ENCODE peak calls at places on chromosomes 1 and 21, in seven cellular contexts. Y, S, F, I, K, V and C are unnamed samples.

GRCh38 chr1:212689196-212689710 is 10.4 kb downstream of the BATF3 start:
- DNase-seq in I (no peak), V (no peak), S (no peak), Y (peak), K (no peak), F (no peak), C (no peak)

GRCh38 chr1:84960371-84960770 is 36.5 kb downstream of the MCOLN2 start:
- DNase-seq in S (no peak), I (no peak), F (no peak), Y (no peak), K (peak), V (no peak), C (no peak)

GRCh38 chr1:64135501-64136245 is 67.8 kb upstream of the UBE2U start:
- DNase-seq in K (peak), I (no peak), S (no peak), F (no peak), Y (peak), V (no peak), C (no peak)

GRCh38 chr1:89821322-89822108 is 683 bp downstream of the LRRC8D start:
- DNase-seq in Y (no peak), I (peak), V (peak), K (peak), S (peak), F (no peak), C (peak)

GRCh38 chr1:234486858-234487830 is 8.2 kb upstream of the TARBP1 start:
- DNase-seq in I (peak), F (no peak), K (peak), Y (peak), V (peak), S (no peak), C (no peak)

GRCh38 chr1:94058766-94059165 is 62.2 kb downstream of the ABCA4 start:
- DNase-seq in V (no peak), S (no peak), I (no peak), F (no peak), Y (no peak), K (no peak), C (no peak)

GRCh38 chr21:44397431-44398031 is 44.1 kb downstream of the TRPM2 start:
- DNase-seq in Y (no peak), V (no peak), F (no peak), S (no peak), K (no peak), I (no peak), C (no peak)

GRCh38 chr1:91555074-91555730 is 54.6 kb downstream of the CDC7 start:
- DNase-seq in I (no peak), S (no peak), Y (no peak), V (no peak), F (no peak), K (peak), C (no peak)

GRCh38 chr1:192140382-192140781 is 17.9 kb upstream of the RGS18 start:
- DNase-seq in Y (no peak), V (no peak), I (no peak), S (no peak), K (no peak), F (no peak), C (no peak)

GRCh38 chr1:221098462-221099406 is 219.5 kb downstream of the HLX start:
- DNase-seq in S (no peak), V (no peak), K (peak), I (no peak), F (no peak), Y (no peak), C (no peak)

GRCh38 chr1:179155615-179156014 is 73.7 kb downstream of the TOR3A start:
- DNase-seq in S (no peak), I (no peak), V (no peak), K (no peak), Y (no peak), F (no peak), C (no peak)

GRCh38 chr1:246302251-246302625 is 204.8 kb downstream of the SMYD3 start:
- DNase-seq in Y (no peak), K (no peak), F (no peak), I (no peak), V (no peak), S (no peak), C (no peak)

GRCh38 chr1:212514056-212514614 is 81.4 kb downstream of the NENF start:
- DNase-seq in I (peak), V (peak), F (no peak), S (peak), Y (no peak), K (peak), C (peak)

GRCh38 chr1:30633294-30633693 is 90.1 kb downstream of the MATN1 start:
- DNase-seq in K (no peak), V (no peak), F (no peak), Y (no peak), S (peak), I (no peak), C (no peak)

GRCh38 chr1:155961937-155962336 is 16.4 kb downstream of the ARHGEF2 start:
- DNase-seq in I (peak), F (peak), K (peak), V (no peak), S (peak), Y (no peak), C (no peak)

GRCh38 chr21:45039309-45040113 is 34.9 kb upstream of the ADARB1 start:
- DNase-seq in V (no peak), S (no peak), Y (no peak), I (no peak), F (no peak), K (no peak), C (no peak)

GRCh38 chr1:94068831-94069648 is 51.9 kb downstream of the ABCA4 start:
- DNase-seq in Y (no peak), I (peak), K (peak), V (peak), S (no peak), F (peak), C (peak)

GRCh38 chr21:25283720-25284119 is 323.6 kb downstream of the MRPL39 start:
- DNase-seq in Y (no peak), F (no peak), S (no peak), K (peak), V (no peak), I (no peak), C (no peak)

GRCh38 chr1:160166459-160166858 is 15.1 kb downstream of the ATP1A4 start:
- DNase-seq in K (no peak), Y (no peak), V (no peak), S (no peak), I (no peak), F (no peak), C (peak)
- H3K27ac ChIP-seq in K (no peak), Y (no peak), V (no peak), S (no peak), I (no peak), F (no peak), C (no peak)

GRCh38 chr1:2386636-2387611 is 4.4 kb downstream of the MORN1 start:
- DNase-seq in K (no peak), V (no peak), F (no peak), Y (no peak), S (no peak), I (no peak), C (peak)

GRCh38 chr1:2384130-2384860 is 7.1 kb downstream of the MORN1 start:
- DNase-seq in F (no peak), V (no peak), K (no peak), Y (no peak), I (no peak), S (peak), C (peak)

GRCh38 chr1:2383576-2383975 is 7.8 kb downstream of the MORN1 start:
- DNase-seq in K (no peak), V (no peak), Y (no peak), I (no peak), F (no peak), S (no peak), C (peak)

GRCh38 chr1:2384941-2385481 is 6.3 kb downstream of the MORN1 start:
- DNase-seq in F (no peak), I (no peak), K (no peak), Y (no peak), S (peak), V (no peak), C (peak)

DNA sequence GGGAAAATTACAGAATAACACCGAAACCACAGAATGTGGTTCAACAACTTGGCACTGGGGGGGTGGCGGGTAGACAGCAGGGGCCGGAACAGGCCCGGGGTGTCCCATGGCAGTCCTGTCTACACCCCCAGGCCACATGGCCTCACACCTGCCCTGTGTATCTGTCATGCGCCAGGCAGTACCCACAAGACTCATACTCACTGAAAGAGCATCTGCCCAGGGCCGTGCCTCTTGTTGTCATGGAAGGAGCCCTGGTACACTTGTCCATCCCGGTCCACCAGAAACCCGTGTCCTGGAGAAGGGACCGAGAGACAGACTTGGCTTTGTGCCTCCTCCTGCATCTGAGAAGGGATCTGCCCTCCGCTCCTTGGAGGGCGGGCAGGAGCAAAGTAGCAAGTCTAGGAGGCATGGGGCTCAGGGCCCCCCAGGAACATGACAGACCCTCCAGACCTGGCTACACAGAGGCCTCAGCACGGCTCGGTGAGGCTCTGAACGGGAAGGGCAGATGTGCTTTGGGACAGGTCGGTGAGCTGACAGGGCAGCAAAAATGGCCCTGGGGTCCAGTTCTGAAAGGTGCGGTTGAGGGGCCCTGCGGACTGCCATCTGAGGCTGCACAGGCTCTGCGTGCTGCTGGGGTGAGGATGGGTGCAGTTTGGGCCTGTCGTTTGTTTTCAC is 5.6 kb downstream of the MORN1 start:
- DNase-seq in I (no peak), F (no peak), S (peak), Y (no peak), V (no peak), K (no peak), C (peak)
- TF ChIP-seq CTCF in I (no peak), F (no peak), S (no peak), Y (no peak), V (no peak), K (no peak), C (no peak)

DNA sequence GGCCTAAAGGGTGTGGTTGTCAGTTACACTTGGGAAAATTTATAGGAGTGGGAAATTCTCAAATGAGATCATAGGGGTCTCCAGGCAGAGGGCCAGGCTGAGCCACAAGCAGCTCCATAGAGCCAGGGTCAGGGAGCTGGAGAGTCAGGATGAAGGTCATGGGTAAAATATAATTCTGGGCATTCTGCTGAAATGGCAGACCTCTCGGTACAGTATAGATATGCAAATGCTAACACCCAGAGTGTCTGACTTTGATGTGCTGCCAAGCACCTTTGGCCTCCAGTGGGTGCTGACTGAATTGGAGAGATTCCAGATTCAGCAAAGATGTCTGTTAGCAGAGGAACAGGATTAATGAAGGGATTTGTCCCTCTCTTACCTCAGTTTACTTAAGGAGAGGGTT is 40.2 kb downstream of the DNM3 start:
- DNase-seq in K (peak), S (no peak), F (no peak), V (no peak), Y (no peak), I (no peak), C (no peak)
- H3K4me3 ChIP-seq in K (no peak), S (no peak), F (no peak), V (no peak), Y (no peak), I (no peak), C (no peak)

DNA sequence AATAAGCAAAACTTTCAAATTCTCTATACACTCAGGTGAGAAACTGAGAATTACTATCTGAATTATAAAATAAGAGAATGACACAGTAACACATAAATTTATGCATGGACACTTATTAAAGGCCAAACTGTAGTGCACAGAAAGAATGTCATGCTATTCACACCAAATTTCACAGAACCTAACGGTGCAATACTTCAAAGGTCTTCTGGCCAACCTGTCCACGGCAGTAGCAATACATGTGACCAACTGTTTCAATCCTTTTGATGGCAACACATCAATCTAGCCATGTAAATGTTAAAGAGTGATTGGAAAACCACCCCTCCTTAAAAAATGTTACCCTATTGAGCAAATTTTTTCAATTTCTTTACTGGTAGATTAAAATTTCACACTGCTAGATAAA is 10.4 kb downstream of the GATAD2B start:
- DNase-seq in S (no peak), V (no peak), I (no peak), K (no peak), F (no peak), Y (no peak), C (no peak)
- H3K27ac ChIP-seq in S (no peak), V (no peak), I (no peak), K (no peak), F (no peak), Y (no peak), C (no peak)

GRCh38 chr1:54384471-54384870 is 21.7 kb downstream of the SSBP3 start:
- DNase-seq in S (no peak), V (no peak), K (no peak), F (no peak), I (no peak), Y (no peak), C (no peak)

GRCh38 chr1:54381524-54381923 is 24.7 kb downstream of the SSBP3 start:
- DNase-seq in Y (no peak), F (no peak), S (no peak), V (no peak), I (no peak), K (no peak), C (no peak)

GRCh38 chr1:54384921-54385726 is 21.1 kb downstream of the SSBP3 start:
- DNase-seq in Y (no peak), F (no peak), V (no peak), I (no peak), K (no peak), S (no peak), C (no peak)

GRCh38 chr1:54390655-54391054 is 15.5 kb downstream of the SSBP3 start:
- DNase-seq in F (no peak), V (no peak), I (no peak), K (no peak), Y (no peak), S (no peak), C (no peak)

DNA sequence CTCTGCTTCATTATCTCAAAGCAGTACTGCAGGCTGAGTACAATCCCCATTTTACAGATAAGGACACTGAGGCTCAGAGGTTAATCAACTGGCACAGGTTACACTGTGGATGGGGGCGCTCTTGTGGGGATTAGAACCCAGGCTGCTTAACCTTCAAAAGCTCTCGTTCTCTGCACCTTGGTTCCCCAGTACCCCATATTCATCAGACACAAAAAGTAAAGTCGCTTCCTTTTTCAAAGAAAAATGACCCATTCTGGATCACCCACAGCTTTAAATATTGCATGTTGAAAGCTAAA is 20.5 kb downstream of the SSBP3 start:
- DNase-seq in F (no peak), K (no peak), S (no peak), Y (no peak), V (no peak), I (no peak), C (no peak)
- TF ChIP-seq CTCF in F (no peak), K (no peak), S (no peak), Y (no peak), V (no peak), I (no peak), C (no peak)

GRCh38 chr1:45679123-45679522 is 7.2 kb downstream of the GPBP1L1 start:
- DNase-seq in F (no peak), S (no peak), V (no peak), K (no peak), Y (no peak), I (no peak), C (no peak)

GRCh38 chr1:45684402-45684801 is 1.9 kb downstream of the GPBP1L1 start:
- DNase-seq in V (no peak), Y (no peak), K (no peak), S (no peak), F (no peak), I (no peak), C (no peak)

GRCh38 chr1:45685308-45686080 is 839 bp downstream of the GPBP1L1 start:
- DNase-seq in S (no peak), K (peak), V (no peak), I (no peak), Y (no peak), F (no peak), C (no peak)

GRCh38 chr1:45686081-45687013 is at the start of gene GPBP1L1:
- DNase-seq in K (peak), Y (peak), V (peak), S (peak), F (peak), I (peak), C (peak)

DNA sequence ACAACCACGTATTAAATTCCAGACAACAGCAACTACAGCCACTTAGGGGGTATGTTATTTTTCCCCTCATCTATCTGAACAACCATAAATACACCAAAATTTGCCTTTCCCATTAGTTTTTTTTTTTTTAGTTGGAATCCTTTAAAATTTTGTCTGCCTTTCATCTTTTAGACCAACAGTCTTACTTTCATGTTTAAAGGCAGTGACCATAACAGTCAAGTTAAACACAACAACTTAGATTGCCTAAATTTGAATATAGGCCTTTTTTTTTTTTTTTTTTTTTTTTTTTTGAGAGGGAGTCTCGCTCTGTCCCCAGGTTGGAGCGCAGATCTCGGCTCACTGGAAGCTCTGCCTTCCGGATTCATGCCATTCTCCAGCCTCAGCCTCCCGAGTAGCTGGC is 3.4 kb downstream of the GPBP1L1 start:
- DNase-seq in F (no peak), V (no peak), K (no peak), I (no peak), S (no peak), Y (no peak), C (no peak)
- H3K4me3 ChIP-seq in F (no peak), V (no peak), K (no peak), I (no peak), S (no peak), Y (no peak), C (no peak)

GRCh38 chr1:86714159-86714558 is 9.8 kb downstream of the SH3GLB1 start:
- DNase-seq in Y (no peak), I (no peak), S (no peak), F (no peak), K (peak), V (no peak), C (no peak)
- H3K27ac ChIP-seq in Y (no peak), I (peak), S (no peak), F (no peak), K (no peak), V (no peak), C (no peak)

DNA sequence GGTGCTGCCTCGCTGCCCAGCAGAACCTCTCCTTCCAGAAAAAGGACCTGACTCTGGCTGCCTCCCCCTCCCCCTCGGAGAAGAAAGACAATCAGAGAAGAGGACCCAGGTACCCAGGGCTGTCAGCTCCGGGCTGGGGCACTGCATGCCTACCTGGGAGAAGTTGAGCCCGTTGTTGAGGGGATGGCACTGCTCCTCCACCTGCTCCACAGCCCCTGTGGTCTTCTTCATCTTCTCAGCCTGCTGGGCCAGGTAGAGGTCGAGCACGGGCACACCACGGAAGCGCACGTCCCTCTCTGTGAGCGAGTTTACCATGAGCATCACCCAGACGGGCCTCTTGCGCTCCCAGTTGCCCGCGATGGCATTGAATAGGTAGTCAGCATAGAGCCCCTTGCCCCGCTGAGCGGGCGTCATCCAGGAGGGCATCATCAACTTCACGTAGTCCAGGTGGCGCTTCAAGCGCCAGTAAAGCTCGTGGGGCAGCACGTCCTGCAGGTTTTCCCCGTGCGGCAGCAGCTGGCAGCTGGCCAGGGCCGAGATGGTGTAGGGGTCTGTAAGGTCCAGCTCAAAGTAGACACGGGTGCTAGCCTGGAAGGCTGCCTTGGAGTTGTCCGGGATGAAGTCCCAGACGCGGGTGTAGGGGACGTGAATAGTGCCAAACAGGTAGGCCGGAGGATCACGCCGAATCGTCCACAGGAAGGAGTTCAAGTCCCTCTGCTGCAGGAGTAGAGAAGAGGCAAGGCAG is 3.1 kb downstream of the TRABD2B start:
- DNase-seq in S (no peak), I (no peak), K (no peak), V (no peak), F (no peak), Y (peak), C (no peak)
- TF ChIP-seq CTCF in S (no peak), I (no peak), K (no peak), V (no peak), F (no peak), Y (no peak), C (no peak)

GRCh38 chr1:158999301-159000069 is 10.2 kb upstream of the IFI16 start:
- DNase-seq in K (peak), F (no peak), S (peak), Y (peak), V (peak), I (peak), C (no peak)

GRCh38 chr1:158998037-158998780 is 11.5 kb upstream of the IFI16 start:
- DNase-seq in Y (no peak), K (no peak), V (no peak), S (no peak), F (no peak), I (no peak), C (no peak)

GRCh38 chr1:159000070-159000409 is 9.7 kb upstream of the IFI16 start:
- DNase-seq in Y (no peak), K (no peak), V (no peak), F (no peak), S (no peak), I (no peak), C (no peak)

GRCh38 chr1:158998781-158999161 is 10.9 kb upstream of the IFI16 start:
- DNase-seq in I (peak), V (peak), F (peak), K (peak), S (peak), Y (no peak), C (peak)

DNA sequence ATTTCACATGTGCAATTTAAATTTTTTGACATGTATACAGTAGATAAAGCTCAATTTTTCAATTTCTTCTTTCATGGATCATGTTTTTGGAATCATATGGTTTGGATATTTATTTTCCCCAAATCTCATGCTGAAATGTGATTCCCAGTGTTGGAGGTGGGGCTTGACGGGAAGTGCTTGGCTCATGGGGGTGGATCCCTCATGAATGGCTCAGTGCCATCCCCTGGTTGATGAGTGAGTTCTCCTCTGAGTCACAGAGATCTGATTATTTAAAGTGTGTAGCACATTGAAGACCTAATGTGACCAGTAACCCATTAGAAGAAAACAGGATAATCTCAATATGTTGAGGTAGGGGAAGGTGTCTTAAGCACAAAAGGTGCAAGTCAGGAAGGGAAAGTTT is 9.1 kb upstream of the IFI16 start:
- DNase-seq in V (peak), Y (peak), I (peak), F (no peak), K (peak), S (peak), C (peak)
- H3K4me3 ChIP-seq in V (no peak), Y (peak), I (peak), F (no peak), K (peak), S (peak), C (peak)